ENCODE peak calls at places on chromosomes 11 and 22, in six cellular contexts. D is EH, H is hypothalamus, C is amniotic stem cell, X is NCI-H2081, N is adipocyte. Q is an unnamed sample.

GRCh38 chr22:37781434-37782059 is 26.2 kb upstream of the GCAT start:
- DNase-seq in C (no peak), N (no peak), X (no peak), H (no peak), D (peak; percentile 29), Q (no peak)

GRCh38 chr11:59186130-59186594 is 14.2 kb downstream of the DTX4 start:
- DNase-seq in C (no peak), H (no peak), X (no peak), N (peak; percentile 26), D (peak; percentile 34), Q (no peak)

GRCh38 chr11:87300640-87301381 is 263.1 kb downstream of the TMEM135 start:
- DNase-seq in N (no peak), C (no peak), X (no peak), H (no peak), D (no peak), Q (no peak)

GRCh38 chr11:45259607-45260006 is 26.5 kb downstream of the SYT13 start:
- DNase-seq in C (no peak), D (peak; percentile 39), N (no peak), H (no peak), X (no peak), Q (no peak)

GRCh38 chr11:82842019-82842418 is 58.2 kb downstream of the PRCP start:
- DNase-seq in C (no peak), D (no peak), N (no peak), X (no peak), H (no peak), Q (no peak)

GRCh38 chr11:15889972-15890371 is 466.4 kb downstream of the SOX6 start:
- DNase-seq in N (peak; percentile 61), X (no peak), C (peak; percentile 32), D (peak; percentile 75), H (no peak), Q (no peak)

GRCh38 chr11:2149471-2150205 is 10.4 kb upstream of the IGF2 start:
- DNase-seq in C (no peak), X (no peak), H (no peak), N (no peak), D (no peak), Q (no peak)

GRCh38 chr22:19629331-19629719 is 85.0 kb upstream of the SEPTIN5 start:
- DNase-seq in X (no peak), N (no peak), C (no peak), H (no peak), D (no peak), Q (no peak)

GRCh38 chr11:87254582-87254981 is 216.8 kb downstream of the TMEM135 start:
- DNase-seq in H (no peak), N (no peak), X (no peak), C (no peak), D (no peak), Q (no peak)

GRCh38 chr11:134742228-134742612 is 330.2 kb upstream of the B3GAT1 start:
- DNase-seq in N (peak; percentile 0), H (no peak), C (no peak), D (no peak), X (no peak), Q (no peak)

GRCh38 chr11:75113049-75113448 is 16.4 kb upstream of the OR2AT4 start:
- DNase-seq in N (no peak), C (no peak), H (no peak), X (no peak), D (no peak), Q (no peak)

GRCh38 chr22:29004647-29005371 is 56.8 kb downstream of the C22orf31 start:
- DNase-seq in N (no peak), H (no peak), D (no peak), X (no peak), C (no peak), Q (peak; percentile 74)

GRCh38 chr11:106156290-106156937 is 79.0 kb downstream of the AASDHPPT start:
- DNase-seq in D (peak; percentile 64), C (peak; percentile 19), H (no peak), X (no peak), N (peak; percentile 92), Q (no peak)

GRCh38 chr11:70650075-70650909 is 252.0 kb downstream of the CTTN start:
- DNase-seq in D (peak; percentile 58), N (peak; percentile 80), X (no peak), C (no peak), H (no peak), Q (no peak)

GRCh38 chr11:112903310-112903709 is 57.9 kb upstream of the NCAM1 start:
- DNase-seq in D (no peak), N (no peak), C (no peak), X (peak; percentile 37), H (no peak), Q (no peak)

GRCh38 chr11:26710489-26710888 is 11.4 kb downstream of the SLC5A12 start:
- DNase-seq in H (no peak), N (no peak), C (no peak), X (no peak), D (no peak), Q (no peak)

GRCh38 chr11:78370406-78371172 is 47.0 kb downstream of the GAB2 start:
- DNase-seq in H (no peak), C (no peak), N (peak; percentile 23), X (no peak), D (peak; percentile 21), Q (no peak)

GRCh38 chr11:86582898-86583297 is 89.5 kb downstream of the ME3 start:
- DNase-seq in C (no peak), H (no peak), X (no peak), N (no peak), D (no peak), Q (no peak)

GRCh38 chr11:75301131-75301530 is 50.3 kb downstream of the ARRB1 start:
- DNase-seq in X (no peak), D (no peak), C (no peak), N (no peak), H (no peak), Q (no peak)

GRCh38 chr11:68003846-68004550 is at the start of gene UNC93B1:
- DNase-seq in H (no peak), X (peak; percentile 58), N (peak; percentile 85), C (peak; percentile 39), D (peak; percentile 89), Q (peak; percentile 85)

GRCh38 chr11:91209751-91210150 is 986.9 kb upstream of the CHORDC1 start:
- DNase-seq in D (peak; percentile 1), N (no peak), X (no peak), C (no peak), H (no peak), Q (no peak)

GRCh38 chr11:100673063-100673462 is 14.0 kb upstream of the ARHGAP42 start:
- DNase-seq in X (no peak), C (no peak), H (no peak), N (no peak), D (peak; percentile 18), Q (no peak)

GRCh38 chr22:26512149-26512793 is at the start of gene TFIP11:
- DNase-seq in X (peak; percentile 74), D (peak; percentile 92), N (peak; percentile 97), H (peak; percentile 84), C (peak; percentile 86), Q (peak; percentile 65)

GRCh38 chr11:125370561-125371389 is 125.3 kb downstream of the FEZ1 start:
- DNase-seq in X (no peak), D (no peak), C (no peak), H (no peak), N (no peak), Q (no peak)

GRCh38 chr11:120294096-120294495 is 31.0 kb upstream of the TLCD5 start:
- DNase-seq in N (no peak), D (no peak), X (no peak), H (no peak), C (no peak), Q (no peak)

GRCh38 chr11:75275581-75275980 is 35.0 kb downstream of the TPBGL start:
- DNase-seq in X (no peak), H (no peak), D (no peak), C (no peak), N (peak; percentile 26), Q (peak; percentile 64)

GRCh38 chr11:76623171-76623883 is 47.2 kb downstream of the LRRC32 start:
- DNase-seq in N (peak; percentile 36), H (no peak), X (no peak), C (no peak), D (peak; percentile 73), Q (no peak)

GRCh38 chr22:46043816-46044717 is 67.1 kb upstream of the WNT7B start:
- DNase-seq in D (peak; percentile 51), C (no peak), N (no peak), H (no peak), X (peak; percentile 66), Q (peak; percentile 39)

GRCh38 chr11:96260067-96260511 is 82.9 kb downstream of the MAML2 start:
- DNase-seq in H (no peak), X (no peak), D (no peak), C (no peak), N (no peak), Q (no peak)

GRCh38 chr11:119375629-119376196 is 5.8 kb downstream of the USP2 start:
- DNase-seq in C (no peak), N (no peak), D (peak; percentile 78), H (no peak), X (no peak), Q (no peak)

GRCh38 chr11:9972917-9973504 is 309.1 kb downstream of the SWAP70 start:
- DNase-seq in D (peak; percentile 68), H (no peak), C (no peak), X (peak; percentile 2), N (peak; percentile 81), Q (no peak)

GRCh38 chr11:119029340-119030028 is 1.2 kb downstream of the SLC37A4 start:
- DNase-seq in X (peak; percentile 1), D (no peak), C (no peak), H (no peak), N (no peak), Q (no peak)

Q was measured in NCI-H510A.